ENCODE peak calls at places on chromosomes 12 and 14, in seven cellular contexts. One of them, this sample, is unnamed. For H3K4me1, the result is how much of the 10 kb centered on the place peaks cover.

GRCh38 chr14:61322011-61322798 is 826 bp downstream of the PRKCH start:
- DNase-seq in upper lobe of right lung: peak
- DNase-seq in tibial artery: peak
- DNase-seq in left ventricle myocardium inferior: peak
- DNase-seq in IMR-90: no peak
- DNase-seq in uterus: peak
- DNase-seq in HCT116: no peak
- DNase-seq in this sample: peak

GRCh38 chr14:29236848-29237247 is 470.3 kb downstream of the FOXG1 start:
- DNase-seq in upper lobe of right lung: no peak
- DNase-seq in tibial artery: no peak
- DNase-seq in left ventricle myocardium inferior: no peak
- DNase-seq in IMR-90: peak
- DNase-seq in uterus: no peak
- DNase-seq in HCT116: no peak
- DNase-seq in this sample: no peak

GRCh38 chr12:122984612-122985358 is 4.3 kb downstream of the ARL6IP4 start:
- DNase-seq in upper lobe of right lung: no peak
- DNase-seq in tibial artery: no peak
- DNase-seq in left ventricle myocardium inferior: peak
- DNase-seq in IMR-90: no peak
- DNase-seq in uterus: no peak
- DNase-seq in HCT116: no peak
- DNase-seq in this sample: peak

GRCh38 chr12:90712671-90713070 is 242.3 kb downstream of the CCER1 start:
- DNase-seq in upper lobe of right lung: no peak
- DNase-seq in tibial artery: no peak
- DNase-seq in left ventricle myocardium inferior: no peak
- DNase-seq in IMR-90: no peak
- DNase-seq in uterus: no peak
- DNase-seq in HCT116: no peak
- DNase-seq in this sample: no peak

GRCh38 chr14:92340938-92341337 is 18.0 kb downstream of the SLC24A4 start:
- DNase-seq in upper lobe of right lung: no peak
- DNase-seq in tibial artery: no peak
- DNase-seq in left ventricle myocardium inferior: no peak
- DNase-seq in IMR-90: no peak
- DNase-seq in uterus: no peak
- DNase-seq in HCT116: no peak
- DNase-seq in this sample: no peak

GRCh38 chr12:100234166-100234565 is 32.7 kb downstream of the DEPDC4 start:
- DNase-seq in upper lobe of right lung: no peak
- DNase-seq in tibial artery: no peak
- DNase-seq in left ventricle myocardium inferior: no peak
- DNase-seq in IMR-90: peak
- DNase-seq in uterus: no peak
- DNase-seq in HCT116: no peak
- DNase-seq in this sample: no peak

GRCh38 chr12:19456176-19456575 is 16.9 kb downstream of the AEBP2 start:
- DNase-seq in upper lobe of right lung: no peak
- DNase-seq in tibial artery: peak
- DNase-seq in left ventricle myocardium inferior: peak
- DNase-seq in IMR-90: no peak
- DNase-seq in uterus: no peak
- DNase-seq in HCT116: no peak
- DNase-seq in this sample: no peak

GRCh38 chr12:39476121-39476520 is 33.2 kb upstream of the KIF21A start:
- DNase-seq in upper lobe of right lung: no peak
- DNase-seq in tibial artery: no peak
- DNase-seq in left ventricle myocardium inferior: no peak
- DNase-seq in IMR-90: no peak
- DNase-seq in uterus: no peak
- DNase-seq in HCT116: no peak
- DNase-seq in this sample: no peak

GRCh38 chr14:70784886-70785285 is 24.4 kb downstream of the MAP3K9 start:
- DNase-seq in upper lobe of right lung: no peak
- DNase-seq in tibial artery: no peak
- DNase-seq in left ventricle myocardium inferior: no peak
- DNase-seq in IMR-90: no peak
- DNase-seq in uterus: no peak
- DNase-seq in HCT116: no peak
- DNase-seq in this sample: no peak

GRCh38 chr12:49536526-49537195 is 2.2 kb upstream of the KCNH3 start:
- DNase-seq in upper lobe of right lung: no peak
- DNase-seq in tibial artery: no peak
- DNase-seq in left ventricle myocardium inferior: no peak
- DNase-seq in IMR-90: no peak
- DNase-seq in uterus: no peak
- DNase-seq in HCT116: no peak
- DNase-seq in this sample: no peak

GRCh38 chr12:89368386-89368785 is 16.1 kb upstream of the DUSP6 start:
- DNase-seq in upper lobe of right lung: no peak
- DNase-seq in tibial artery: no peak
- DNase-seq in left ventricle myocardium inferior: no peak
- DNase-seq in IMR-90: no peak
- DNase-seq in uterus: no peak
- DNase-seq in HCT116: no peak
- DNase-seq in this sample: no peak

GRCh38 chr12:133058203-133059125 is 21.2 kb downstream of the ZNF84 start:
- DNase-seq in upper lobe of right lung: no peak
- DNase-seq in tibial artery: no peak
- DNase-seq in left ventricle myocardium inferior: no peak
- DNase-seq in IMR-90: peak
- DNase-seq in uterus: no peak
- DNase-seq in HCT116: no peak
- DNase-seq in this sample: no peak

GRCh38 chr12:115137812-115138521 is 454.0 kb upstream of the TBX3 start:
- DNase-seq in upper lobe of right lung: no peak
- DNase-seq in tibial artery: no peak
- DNase-seq in left ventricle myocardium inferior: no peak
- DNase-seq in IMR-90: no peak
- DNase-seq in uterus: no peak
- DNase-seq in HCT116: no peak
- DNase-seq in this sample: no peak

GRCh38 chr14:51035611-51036192 is 59.2 kb downstream of the TRIM9 start:
- DNase-seq in upper lobe of right lung: no peak
- DNase-seq in tibial artery: no peak
- DNase-seq in left ventricle myocardium inferior: no peak
- DNase-seq in IMR-90: no peak
- DNase-seq in uterus: no peak
- DNase-seq in HCT116: no peak
- DNase-seq in this sample: no peak

GRCh38 chr14:21867541-21867940 is 193.9 kb upstream of the OR4E1 start:
- DNase-seq in upper lobe of right lung: no peak
- DNase-seq in tibial artery: no peak
- DNase-seq in left ventricle myocardium inferior: no peak
- DNase-seq in IMR-90: peak
- DNase-seq in uterus: no peak
- DNase-seq in HCT116: no peak
- DNase-seq in this sample: no peak

GRCh38 chr14:105883066-105884005 is 357.0 kb downstream of the TMEM121 start:
- DNase-seq in upper lobe of right lung: peak
- DNase-seq in tibial artery: peak
- DNase-seq in left ventricle myocardium inferior: peak
- DNase-seq in IMR-90: no peak
- DNase-seq in uterus: peak
- DNase-seq in HCT116: no peak
- DNase-seq in this sample: peak

GRCh38 chr12:15001733-15002471 is 29.1 kb downstream of the PDE6H start:
- DNase-seq in upper lobe of right lung: peak
- DNase-seq in tibial artery: peak
- DNase-seq in left ventricle myocardium inferior: peak
- DNase-seq in IMR-90: peak
- DNase-seq in uterus: peak
- DNase-seq in HCT116: no peak
- DNase-seq in this sample: no peak

DNA sequence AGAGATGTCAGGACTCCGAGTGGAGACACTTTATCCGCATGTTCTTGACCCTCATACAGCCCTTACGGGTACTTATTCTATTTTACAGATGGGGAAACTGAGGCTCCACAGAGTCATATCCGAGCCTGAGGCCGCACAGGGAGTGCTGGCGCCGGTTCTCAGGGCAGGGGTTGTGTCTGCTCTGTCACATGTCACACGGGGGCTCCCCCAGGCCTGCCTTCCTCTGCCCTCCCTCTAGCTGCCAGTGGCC is 988 bp upstream of the INF2 start:
- DNase-seq in upper lobe of right lung: no peak
- DNase-seq in tibial artery: no peak
- DNase-seq in left ventricle myocardium inferior: no peak
- DNase-seq in IMR-90: no peak
- DNase-seq in uterus: no peak
- DNase-seq in HCT116: no peak
- DNase-seq in this sample: no peak
- H3K4me1 ChIP-seq in upper lobe of right lung: under half
- H3K4me1 ChIP-seq in tibial artery: under half
- H3K4me1 ChIP-seq in left ventricle myocardium inferior: half or more
- H3K4me1 ChIP-seq in IMR-90: under half
- H3K4me1 ChIP-seq in uterus: under half
- H3K4me1 ChIP-seq in HCT116: half or more
- H3K4me1 ChIP-seq in this sample: under half

GRCh38 chr14:100709252-100709955 is 17.3 kb upstream of the DLK1 start:
- DNase-seq in upper lobe of right lung: no peak
- DNase-seq in tibial artery: no peak
- DNase-seq in left ventricle myocardium inferior: peak
- DNase-seq in IMR-90: peak
- DNase-seq in uterus: no peak
- DNase-seq in HCT116: no peak
- DNase-seq in this sample: peak
- H3K27ac ChIP-seq in upper lobe of right lung: no peak
- H3K27ac ChIP-seq in tibial artery: no peak
- H3K27ac ChIP-seq in left ventricle myocardium inferior: peak
- H3K27ac ChIP-seq in IMR-90: no peak
- H3K27ac ChIP-seq in uterus: peak
- H3K27ac ChIP-seq in HCT116: no peak
- H3K27ac ChIP-seq in this sample: peak

GRCh38 chr12:131557310-131557709 is 153.6 kb upstream of the SFSWAP start:
- DNase-seq in upper lobe of right lung: no peak
- DNase-seq in tibial artery: no peak
- DNase-seq in left ventricle myocardium inferior: no peak
- DNase-seq in IMR-90: no peak
- DNase-seq in uterus: no peak
- DNase-seq in HCT116: no peak
- DNase-seq in this sample: no peak
- TF ChIP-seq CTCF in upper lobe of right lung: no peak
- TF ChIP-seq CTCF in tibial artery: no peak
- TF ChIP-seq CTCF in left ventricle myocardium inferior: no peak
- TF ChIP-seq CTCF in IMR-90: no peak
- TF ChIP-seq CTCF in uterus: no peak
- TF ChIP-seq CTCF in HCT116: no peak
- TF ChIP-seq CTCF in this sample: no peak

GRCh38 chr12:67658486-67658885 is 9.9 kb downstream of the DYRK2 start:
- DNase-seq in upper lobe of right lung: no peak
- DNase-seq in tibial artery: no peak
- DNase-seq in left ventricle myocardium inferior: no peak
- DNase-seq in IMR-90: no peak
- DNase-seq in uterus: no peak
- DNase-seq in HCT116: no peak
- DNase-seq in this sample: no peak

GRCh38 chr12:67663121-67663520 is 14.6 kb downstream of the DYRK2 start:
- DNase-seq in upper lobe of right lung: no peak
- DNase-seq in tibial artery: no peak
- DNase-seq in left ventricle myocardium inferior: no peak
- DNase-seq in IMR-90: peak
- DNase-seq in uterus: no peak
- DNase-seq in HCT116: no peak
- DNase-seq in this sample: no peak

GRCh38 chr12:67655829-67656614 is 7.5 kb downstream of the DYRK2 start:
- DNase-seq in upper lobe of right lung: no peak
- DNase-seq in tibial artery: no peak
- DNase-seq in left ventricle myocardium inferior: no peak
- DNase-seq in IMR-90: peak
- DNase-seq in uterus: no peak
- DNase-seq in HCT116: no peak
- DNase-seq in this sample: no peak

GRCh38 chr12:67661311-67662011 is 12.9 kb downstream of the DYRK2 start:
- DNase-seq in upper lobe of right lung: no peak
- DNase-seq in tibial artery: no peak
- DNase-seq in left ventricle myocardium inferior: no peak
- DNase-seq in IMR-90: peak
- DNase-seq in uterus: no peak
- DNase-seq in HCT116: no peak
- DNase-seq in this sample: no peak

DNA sequence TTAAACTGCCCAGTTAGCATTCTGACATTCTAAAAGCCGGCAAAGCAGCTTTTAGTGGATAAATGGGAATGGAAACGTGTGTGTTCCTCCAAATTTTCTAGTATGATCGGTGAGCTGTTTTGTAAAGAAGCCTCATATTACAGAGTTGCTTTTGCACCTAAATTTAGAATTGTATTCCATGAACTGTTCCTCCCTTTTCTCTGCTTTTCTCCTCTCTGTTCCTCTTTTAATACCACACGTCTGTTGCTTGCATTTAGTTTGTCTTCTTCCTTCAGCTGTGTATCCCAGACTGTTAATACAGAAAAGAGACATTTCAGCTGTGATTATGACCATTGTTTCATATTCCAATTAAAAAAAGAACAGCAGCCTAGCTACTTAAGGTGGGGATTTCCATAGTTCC is 10.8 kb downstream of the DYRK2 start:
- DNase-seq in upper lobe of right lung: no peak
- DNase-seq in tibial artery: no peak
- DNase-seq in left ventricle myocardium inferior: no peak
- DNase-seq in IMR-90: no peak
- DNase-seq in uterus: no peak
- DNase-seq in HCT116: no peak
- DNase-seq in this sample: no peak
- H3K4me1 ChIP-seq in upper lobe of right lung: under half
- H3K4me1 ChIP-seq in tibial artery: under half
- H3K4me1 ChIP-seq in left ventricle myocardium inferior: half or more
- H3K4me1 ChIP-seq in IMR-90: under half
- H3K4me1 ChIP-seq in uterus: under half
- H3K4me1 ChIP-seq in HCT116: under half
- H3K4me1 ChIP-seq in this sample: under half

GRCh38 chr12:6364037-6364360 is 11.4 kb downstream of the SCNN1A start:
- DNase-seq in upper lobe of right lung: no peak
- DNase-seq in tibial artery: no peak
- DNase-seq in left ventricle myocardium inferior: peak
- DNase-seq in IMR-90: no peak
- DNase-seq in uterus: peak
- DNase-seq in HCT116: no peak
- DNase-seq in this sample: no peak
- H3K27ac ChIP-seq in upper lobe of right lung: peak
- H3K27ac ChIP-seq in tibial artery: peak
- H3K27ac ChIP-seq in left ventricle myocardium inferior: peak
- H3K27ac ChIP-seq in IMR-90: no peak
- H3K27ac ChIP-seq in uterus: peak
- H3K27ac ChIP-seq in HCT116: peak
- H3K27ac ChIP-seq in this sample: peak

DNA sequence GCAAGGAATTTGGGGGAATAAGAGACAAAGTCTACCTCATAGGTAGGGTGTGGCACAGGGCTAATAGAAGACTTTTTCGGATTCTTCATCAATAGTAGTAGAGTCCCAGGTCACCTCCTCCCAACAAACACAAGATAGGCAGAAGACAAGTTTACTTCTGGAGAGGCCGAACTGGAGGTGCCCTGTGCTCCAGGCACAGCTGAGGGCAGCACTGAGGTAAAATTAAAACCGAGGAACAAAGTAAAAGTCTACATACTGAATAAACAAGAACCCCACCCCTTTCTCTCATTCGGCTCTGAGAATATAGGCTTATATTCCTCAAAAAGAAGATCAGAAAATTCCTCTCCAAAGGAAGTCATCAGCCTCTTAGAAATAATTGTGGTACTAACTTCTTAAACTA is 161.6 kb downstream of the SEC23A start:
- DNase-seq in upper lobe of right lung: no peak
- DNase-seq in tibial artery: no peak
- DNase-seq in left ventricle myocardium inferior: no peak
- DNase-seq in IMR-90: no peak
- DNase-seq in uterus: no peak
- DNase-seq in HCT116: no peak
- DNase-seq in this sample: no peak
- TF ChIP-seq CTCF in upper lobe of right lung: no peak
- TF ChIP-seq CTCF in tibial artery: no peak
- TF ChIP-seq CTCF in left ventricle myocardium inferior: peak
- TF ChIP-seq CTCF in IMR-90: no peak
- TF ChIP-seq CTCF in uterus: no peak
- TF ChIP-seq CTCF in HCT116: peak
- TF ChIP-seq CTCF in this sample: no peak

This sample was measured in body of pancreas.